ENCODE peak calls at places on chromosomes 7 and 10, in ten cellular contexts. One of them, this sample, is unnamed.

GRCh38 chr7:155660059-155660757 is 15.7 kb downstream of the RBM33 start:
- DNase-seq in AG04450: no peak
- DNase-seq in H9: no peak
- DNase-seq in GM12865: peak
- DNase-seq in HL-60: no peak
- DNase-seq in lung: no peak
- DNase-seq in prostate gland: no peak
- DNase-seq in endothelial cell: no peak
- DNase-seq in GM12878: peak
- DNase-seq in thoracic aorta: no peak
- DNase-seq in this sample: no peak

GRCh38 chr10:20144268-20144667 is 328.0 kb downstream of the PLXDC2 start:
- DNase-seq in GM12878: no peak
- DNase-seq in HL-60: no peak
- DNase-seq in H9: no peak
- DNase-seq in prostate gland: no peak
- DNase-seq in AG04450: no peak
- DNase-seq in lung: no peak
- DNase-seq in thoracic aorta: no peak
- DNase-seq in GM12865: no peak
- DNase-seq in endothelial cell: no peak
- DNase-seq in this sample: no peak

GRCh38 chr10:59779656-59780521 is 26.6 kb upstream of the MRLN start:
- DNase-seq in prostate gland: no peak
- DNase-seq in AG04450: no peak
- DNase-seq in endothelial cell: no peak
- DNase-seq in lung: no peak
- DNase-seq in H9: no peak
- DNase-seq in thoracic aorta: no peak
- DNase-seq in GM12878: no peak
- DNase-seq in HL-60: no peak
- DNase-seq in GM12865: no peak
- DNase-seq in this sample: no peak

GRCh38 chr7:25624837-25625236 is 396.6 kb upstream of the NPVF start:
- DNase-seq in thoracic aorta: no peak
- DNase-seq in AG04450: no peak
- DNase-seq in GM12865: no peak
- DNase-seq in H9: no peak
- DNase-seq in lung: no peak
- DNase-seq in prostate gland: no peak
- DNase-seq in HL-60: no peak
- DNase-seq in endothelial cell: no peak
- DNase-seq in GM12878: no peak
- DNase-seq in this sample: no peak

GRCh38 chr10:21499910-21500577 is 25.4 kb downstream of the SKIDA1 start:
- DNase-seq in HL-60: no peak
- DNase-seq in H9: peak
- DNase-seq in lung: no peak
- DNase-seq in thoracic aorta: no peak
- DNase-seq in AG04450: no peak
- DNase-seq in prostate gland: no peak
- DNase-seq in GM12878: no peak
- DNase-seq in GM12865: no peak
- DNase-seq in endothelial cell: peak
- DNase-seq in this sample: peak

GRCh38 chr10:76523215-76523614 is 1091.8 kb downstream of the LRMDA start:
- DNase-seq in endothelial cell: no peak
- DNase-seq in GM12865: no peak
- DNase-seq in GM12878: no peak
- DNase-seq in prostate gland: no peak
- DNase-seq in HL-60: no peak
- DNase-seq in lung: peak
- DNase-seq in thoracic aorta: no peak
- DNase-seq in H9: no peak
- DNase-seq in AG04450: no peak
- DNase-seq in this sample: no peak

GRCh38 chr7:81725003-81725402 is 44.8 kb downstream of the HGF start:
- DNase-seq in GM12865: no peak
- DNase-seq in GM12878: no peak
- DNase-seq in thoracic aorta: no peak
- DNase-seq in prostate gland: no peak
- DNase-seq in AG04450: peak
- DNase-seq in H9: no peak
- DNase-seq in lung: no peak
- DNase-seq in endothelial cell: no peak
- DNase-seq in HL-60: no peak
- DNase-seq in this sample: no peak

GRCh38 chr10:24952146-24952700 is at the start of gene PRTFDC1:
- DNase-seq in GM12878: no peak
- DNase-seq in H9: peak
- DNase-seq in lung: no peak
- DNase-seq in HL-60: no peak
- DNase-seq in thoracic aorta: no peak
- DNase-seq in prostate gland: peak
- DNase-seq in GM12865: peak
- DNase-seq in endothelial cell: peak
- DNase-seq in AG04450: no peak
- DNase-seq in this sample: no peak

GRCh38 chr7:82375713-82376112 is 67.9 kb downstream of the CACNA2D1 start:
- DNase-seq in GM12865: no peak
- DNase-seq in GM12878: no peak
- DNase-seq in prostate gland: no peak
- DNase-seq in endothelial cell: no peak
- DNase-seq in thoracic aorta: no peak
- DNase-seq in H9: no peak
- DNase-seq in HL-60: no peak
- DNase-seq in lung: no peak
- DNase-seq in AG04450: no peak
- DNase-seq in this sample: no peak

GRCh38 chr10:90344226-90344625 is 513.6 kb downstream of the HTR7 start:
- DNase-seq in thoracic aorta: no peak
- DNase-seq in endothelial cell: no peak
- DNase-seq in HL-60: no peak
- DNase-seq in AG04450: no peak
- DNase-seq in lung: no peak
- DNase-seq in H9: no peak
- DNase-seq in GM12878: no peak
- DNase-seq in GM12865: no peak
- DNase-seq in prostate gland: no peak
- DNase-seq in this sample: no peak

GRCh38 chr10:51092402-51092801 is 18.1 kb downstream of the PRKG1 start:
- DNase-seq in prostate gland: peak
- DNase-seq in GM12865: no peak
- DNase-seq in HL-60: no peak
- DNase-seq in lung: peak
- DNase-seq in endothelial cell: no peak
- DNase-seq in H9: no peak
- DNase-seq in GM12878: no peak
- DNase-seq in AG04450: no peak
- DNase-seq in thoracic aorta: peak
- DNase-seq in this sample: no peak

GRCh38 chr10:74500026-74500704 is 326.2 kb upstream of the KAT6B start:
- DNase-seq in prostate gland: no peak
- DNase-seq in endothelial cell: no peak
- DNase-seq in AG04450: no peak
- DNase-seq in H9: no peak
- DNase-seq in thoracic aorta: no peak
- DNase-seq in lung: no peak
- DNase-seq in GM12865: no peak
- DNase-seq in GM12878: no peak
- DNase-seq in HL-60: no peak
- DNase-seq in this sample: no peak

GRCh38 chr10:42952358-42952757 is 124.5 kb upstream of the RET start:
- DNase-seq in HL-60: no peak
- DNase-seq in GM12865: no peak
- DNase-seq in thoracic aorta: no peak
- DNase-seq in GM12878: no peak
- DNase-seq in lung: peak
- DNase-seq in AG04450: no peak
- DNase-seq in H9: peak
- DNase-seq in endothelial cell: peak
- DNase-seq in prostate gland: peak
- DNase-seq in this sample: peak

GRCh38 chr10:5360318-5360915 is 4.3 kb upstream of the UCN3 start:
- DNase-seq in HL-60: no peak
- DNase-seq in GM12878: no peak
- DNase-seq in prostate gland: no peak
- DNase-seq in endothelial cell: no peak
- DNase-seq in H9: no peak
- DNase-seq in GM12865: no peak
- DNase-seq in lung: no peak
- DNase-seq in thoracic aorta: no peak
- DNase-seq in AG04450: no peak
- DNase-seq in this sample: no peak

DNA sequence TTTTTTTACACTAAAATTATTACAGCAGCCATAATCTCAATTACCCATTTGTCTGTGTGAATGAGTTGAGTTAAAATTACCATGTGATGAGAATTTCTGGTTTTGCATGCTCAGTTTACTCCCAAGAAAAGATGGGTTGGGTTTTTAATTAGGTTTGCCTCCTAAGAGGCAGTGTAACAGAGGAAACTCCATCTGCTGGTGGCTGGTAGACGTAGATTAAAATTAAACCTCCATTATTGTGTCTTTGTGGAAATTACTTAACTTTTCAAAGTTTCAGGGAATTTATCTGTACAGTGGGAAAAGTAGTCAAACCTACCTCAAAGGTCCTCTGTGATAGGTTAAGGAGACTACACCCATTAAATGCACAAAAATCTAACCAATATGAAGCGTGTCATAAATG is 954.2 kb downstream of the PCDH15 start:
- DNase-seq in thoracic aorta: no peak
- DNase-seq in AG04450: no peak
- DNase-seq in endothelial cell: no peak
- DNase-seq in HL-60: no peak
- DNase-seq in GM12865: no peak
- DNase-seq in GM12878: no peak
- DNase-seq in lung: no peak
- DNase-seq in H9: no peak
- DNase-seq in prostate gland: no peak
- DNase-seq in this sample: no peak
- TF ChIP-seq CTCF in thoracic aorta: no peak
- TF ChIP-seq CTCF in AG04450: peak
- TF ChIP-seq CTCF in endothelial cell: no peak
- TF ChIP-seq CTCF in HL-60: no peak
- TF ChIP-seq CTCF in GM12865: no peak
- TF ChIP-seq CTCF in GM12878: no peak
- TF ChIP-seq CTCF in lung: no peak
- TF ChIP-seq CTCF in H9: peak
- TF ChIP-seq CTCF in prostate gland: no peak
- TF ChIP-seq CTCF in this sample: peak

DNA sequence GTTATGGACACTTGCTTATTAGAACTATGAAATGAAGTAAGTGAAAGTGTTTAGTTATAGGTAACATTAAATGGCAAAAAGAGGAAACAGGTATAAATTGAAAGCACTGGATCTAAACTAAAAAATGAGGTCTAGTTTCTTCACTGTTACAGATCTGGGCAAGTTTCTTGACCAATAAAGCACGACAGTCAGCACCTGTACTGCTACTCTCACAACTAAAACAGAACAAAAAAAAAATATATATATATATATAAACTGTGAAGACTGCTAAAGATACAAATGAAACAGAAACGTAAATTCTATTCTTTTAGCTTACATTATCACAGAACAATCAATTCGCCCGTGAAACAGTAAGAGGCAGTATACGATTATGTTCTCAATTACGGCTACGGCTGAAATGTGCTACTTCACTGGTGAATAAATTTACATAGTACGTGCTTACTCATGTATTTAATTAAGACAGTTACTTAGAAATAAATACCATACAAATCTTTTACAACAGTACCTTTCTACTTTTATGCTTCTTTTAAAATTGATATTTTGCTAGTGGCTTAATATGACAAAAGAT is 4.2 kb downstream of the AHR start:
- DNase-seq in endothelial cell: no peak
- DNase-seq in thoracic aorta: no peak
- DNase-seq in HL-60: no peak
- DNase-seq in H9: no peak
- DNase-seq in GM12865: peak
- DNase-seq in prostate gland: no peak
- DNase-seq in GM12878: peak
- DNase-seq in lung: no peak
- DNase-seq in AG04450: no peak
- DNase-seq in this sample: no peak
- TF ChIP-seq CTCF in endothelial cell: no peak
- TF ChIP-seq CTCF in thoracic aorta: no peak
- TF ChIP-seq CTCF in HL-60: no peak
- TF ChIP-seq CTCF in H9: no peak
- TF ChIP-seq CTCF in GM12865: peak
- TF ChIP-seq CTCF in prostate gland: no peak
- TF ChIP-seq CTCF in GM12878: peak
- TF ChIP-seq CTCF in lung: no peak
- TF ChIP-seq CTCF in AG04450: no peak
- TF ChIP-seq CTCF in this sample: peak

GRCh38 chr7:9091282-9091681 is 657.9 kb downstream of the NXPH1 start:
- DNase-seq in endothelial cell: no peak
- DNase-seq in lung: no peak
- DNase-seq in GM12865: peak
- DNase-seq in AG04450: no peak
- DNase-seq in HL-60: no peak
- DNase-seq in H9: no peak
- DNase-seq in thoracic aorta: no peak
- DNase-seq in GM12878: no peak
- DNase-seq in prostate gland: no peak
- DNase-seq in this sample: no peak
- TF ChIP-seq CTCF in endothelial cell: no peak
- TF ChIP-seq CTCF in lung: no peak
- TF ChIP-seq CTCF in GM12865: peak
- TF ChIP-seq CTCF in AG04450: no peak
- TF ChIP-seq CTCF in HL-60: no peak
- TF ChIP-seq CTCF in H9: peak
- TF ChIP-seq CTCF in thoracic aorta: no peak
- TF ChIP-seq CTCF in GM12878: peak
- TF ChIP-seq CTCF in prostate gland: no peak
- TF ChIP-seq CTCF in this sample: no peak

DNA sequence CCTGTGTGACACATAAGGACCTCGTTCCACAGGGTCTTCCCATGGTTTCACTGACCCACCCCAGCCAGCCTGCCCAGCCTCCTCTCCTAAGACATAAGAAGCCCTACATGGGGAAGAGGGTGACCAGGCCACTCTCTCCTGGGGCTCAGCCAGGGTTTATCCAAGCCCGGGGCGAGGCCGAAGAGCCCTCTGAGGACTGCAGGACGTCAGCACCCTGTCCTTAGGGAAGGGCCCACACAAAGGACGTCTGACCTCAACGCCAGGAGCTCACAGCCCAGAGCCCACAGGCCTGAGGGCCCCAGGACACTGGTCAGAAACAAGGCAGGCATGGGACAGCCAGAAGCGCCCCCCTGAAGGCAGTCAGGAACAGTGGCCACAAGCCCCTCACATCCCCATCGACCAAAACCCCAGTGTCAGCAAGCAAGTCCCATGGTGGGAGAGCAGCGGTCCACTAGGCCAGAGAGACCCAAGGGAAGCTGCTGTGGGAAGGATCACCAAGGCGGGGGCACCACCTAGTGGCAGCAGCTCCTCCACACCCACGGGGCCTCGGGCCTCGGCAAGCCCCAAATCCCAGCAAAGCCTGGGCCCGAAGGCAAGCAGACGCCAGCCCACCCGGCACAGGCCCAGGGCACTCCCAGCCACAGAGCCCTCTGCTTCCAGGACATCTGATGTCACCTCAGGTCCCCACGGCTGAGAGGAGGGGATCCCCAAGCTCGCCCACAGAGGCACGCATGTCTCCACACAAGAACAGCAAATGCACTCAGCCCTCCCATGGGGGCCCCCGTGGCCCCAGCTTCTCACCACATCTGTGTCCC is 23.4 kb downstream of the MAD1L1 start:
- DNase-seq in thoracic aorta: no peak
- DNase-seq in GM12865: peak
- DNase-seq in GM12878: peak
- DNase-seq in prostate gland: peak
- DNase-seq in endothelial cell: peak
- DNase-seq in lung: peak
- DNase-seq in H9: peak
- DNase-seq in HL-60: peak
- DNase-seq in AG04450: peak
- DNase-seq in this sample: peak
- TF ChIP-seq CTCF in thoracic aorta: peak
- TF ChIP-seq CTCF in GM12865: peak
- TF ChIP-seq CTCF in GM12878: peak
- TF ChIP-seq CTCF in prostate gland: peak
- TF ChIP-seq CTCF in endothelial cell: peak
- TF ChIP-seq CTCF in lung: peak
- TF ChIP-seq CTCF in H9: peak
- TF ChIP-seq CTCF in HL-60: peak
- TF ChIP-seq CTCF in AG04450: peak
- TF ChIP-seq CTCF in this sample: peak